ENCODE peak calls at places on chromosomes 1 and 21, in seven cellular contexts. B is DND-41, V is AG10803, O is small intestine, D is SK-N-MC, P is K562, J is NB4. E is an unnamed sample.

GRCh38 chr1:36728846-36729245 is 246.1 kb upstream of the CSF3R start:
- DNase-seq in O (no peak), V (no peak), B (no peak), D (no peak), J (no peak), P (no peak), E (no peak)

GRCh38 chr1:25519624-25520023 is 23.8 kb upstream of the LDLRAP1 start:
- DNase-seq in V (peak), P (no peak), B (no peak), D (no peak), J (peak), O (no peak), E (no peak)

GRCh38 chr21:35145626-35146236 is 96.6 kb upstream of the RUNX1 start:
- DNase-seq in D (no peak), B (no peak), J (no peak), V (no peak), O (no peak), P (no peak), E (no peak)

GRCh38 chr1:157153743-157154142 is 15.5 kb upstream of the ETV3 start:
- DNase-seq in D (no peak), B (no peak), J (no peak), V (no peak), P (no peak), O (peak), E (no peak)

GRCh38 chr1:172637522-172637921 is 21.4 kb upstream of the FASLG start:
- DNase-seq in B (no peak), V (peak), O (no peak), P (peak), J (peak), D (no peak), E (no peak)

GRCh38 chr1:196377811-196378210 is 230.4 kb downstream of the KCNT2 start:
- DNase-seq in V (no peak), J (no peak), P (no peak), O (no peak), D (no peak), B (no peak), E (no peak)

GRCh38 chr1:155051777-155052398 is 772 bp downstream of the ADAM15 start:
- DNase-seq in P (peak), D (no peak), B (no peak), J (peak), O (peak), V (peak), E (no peak)

GRCh38 chr1:6494627-6495026 is 3.2 kb upstream of the PLEKHG5 start:
- DNase-seq in J (no peak), P (no peak), B (no peak), O (no peak), V (no peak), D (no peak), E (no peak)

GRCh38 chr1:185939142-185939541 is 205.0 kb downstream of the HMCN1 start:
- DNase-seq in B (no peak), O (no peak), V (no peak), J (no peak), D (peak), P (no peak), E (no peak)

GRCh38 chr1:222970711-222971110 is 155.9 kb downstream of the DISP1 start:
- DNase-seq in P (no peak), D (no peak), O (no peak), B (no peak), V (no peak), J (no peak), E (no peak)

GRCh38 chr1:15559189-15559815 is 25.5 kb downstream of the AGMAT start:
- DNase-seq in J (no peak), V (no peak), O (peak), P (no peak), D (no peak), B (no peak), E (no peak)

GRCh38 chr1:30028283-30028682 is 695.1 kb downstream of the MATN1 start:
- DNase-seq in D (no peak), V (no peak), O (no peak), P (no peak), B (no peak), J (no peak), E (no peak)

GRCh38 chr1:108199781-108200626 is at the start of gene SLC25A24:
- DNase-seq in V (peak), O (peak), D (no peak), B (peak), P (peak), J (peak), E (peak)

GRCh38 chr1:226975259-226975908 is 35.3 kb downstream of the COQ8A start:
- DNase-seq in D (no peak), O (no peak), J (no peak), B (no peak), V (no peak), P (no peak), E (no peak)

GRCh38 chr1:184753608-184754478 is 815 bp downstream of the EDEM3 start:
- DNase-seq in B (peak), D (no peak), V (peak), O (peak), J (peak), P (peak), E (peak)

GRCh38 chr1:28913786-28914227 is 562 bp upstream of the EPB41 start:
- DNase-seq in O (no peak), J (no peak), V (no peak), D (no peak), P (no peak), B (no peak), E (no peak)

GRCh38 chr1:28915036-28915895 is 897 bp downstream of the EPB41 start:
- DNase-seq in J (peak), D (no peak), B (peak), V (no peak), P (no peak), O (peak), E (peak)

GRCh38 chr1:28917757-28918118 is 3.4 kb downstream of the EPB41 start:
- DNase-seq in B (no peak), O (no peak), P (no peak), J (no peak), D (no peak), V (no peak), E (no peak)

GRCh38 chr1:28910379-28911125 is 3.8 kb upstream of the EPB41 start:
- DNase-seq in V (no peak), B (no peak), P (no peak), D (no peak), J (no peak), O (no peak), E (no peak)

GRCh38 chr1:28914228-28915035 is at the start of gene EPB41:
- DNase-seq in V (peak), B (peak), P (peak), O (peak), J (peak), D (peak), E (peak)
- H3K4me3 ChIP-seq in V (peak), B (peak), P (peak), O (peak), J (peak), D (peak), E (peak)

DNA sequence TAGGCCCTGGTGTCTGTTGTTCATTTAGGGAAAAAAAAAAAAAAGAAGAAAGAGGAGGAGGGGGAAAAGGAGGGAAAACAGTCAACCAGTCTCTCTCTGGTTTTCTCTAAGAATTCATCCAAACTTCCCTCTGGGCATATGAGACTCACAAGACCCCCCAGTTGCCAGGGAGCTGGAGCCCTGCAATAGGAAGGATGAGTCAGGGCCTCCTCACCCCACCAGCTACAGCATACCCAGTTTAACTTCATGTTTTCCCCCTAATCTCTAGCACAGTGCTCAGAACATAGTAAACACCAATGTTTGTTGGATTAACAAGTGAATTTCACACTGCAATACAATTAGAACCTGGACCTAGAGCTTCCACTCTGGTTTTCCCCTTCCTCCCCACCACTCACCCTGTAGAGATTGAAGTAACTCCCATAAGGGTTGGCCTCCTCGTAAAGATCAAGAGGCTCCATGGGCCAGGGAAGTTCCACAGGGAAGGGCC is 7.8 kb downstream of the F11R start:
- DNase-seq in D (no peak), V (no peak), B (no peak), J (peak), O (no peak), P (no peak), E (no peak)
- H3K4me3 ChIP-seq in D (peak), V (no peak), B (no peak), J (peak), O (no peak), P (peak), E (peak)

DNA sequence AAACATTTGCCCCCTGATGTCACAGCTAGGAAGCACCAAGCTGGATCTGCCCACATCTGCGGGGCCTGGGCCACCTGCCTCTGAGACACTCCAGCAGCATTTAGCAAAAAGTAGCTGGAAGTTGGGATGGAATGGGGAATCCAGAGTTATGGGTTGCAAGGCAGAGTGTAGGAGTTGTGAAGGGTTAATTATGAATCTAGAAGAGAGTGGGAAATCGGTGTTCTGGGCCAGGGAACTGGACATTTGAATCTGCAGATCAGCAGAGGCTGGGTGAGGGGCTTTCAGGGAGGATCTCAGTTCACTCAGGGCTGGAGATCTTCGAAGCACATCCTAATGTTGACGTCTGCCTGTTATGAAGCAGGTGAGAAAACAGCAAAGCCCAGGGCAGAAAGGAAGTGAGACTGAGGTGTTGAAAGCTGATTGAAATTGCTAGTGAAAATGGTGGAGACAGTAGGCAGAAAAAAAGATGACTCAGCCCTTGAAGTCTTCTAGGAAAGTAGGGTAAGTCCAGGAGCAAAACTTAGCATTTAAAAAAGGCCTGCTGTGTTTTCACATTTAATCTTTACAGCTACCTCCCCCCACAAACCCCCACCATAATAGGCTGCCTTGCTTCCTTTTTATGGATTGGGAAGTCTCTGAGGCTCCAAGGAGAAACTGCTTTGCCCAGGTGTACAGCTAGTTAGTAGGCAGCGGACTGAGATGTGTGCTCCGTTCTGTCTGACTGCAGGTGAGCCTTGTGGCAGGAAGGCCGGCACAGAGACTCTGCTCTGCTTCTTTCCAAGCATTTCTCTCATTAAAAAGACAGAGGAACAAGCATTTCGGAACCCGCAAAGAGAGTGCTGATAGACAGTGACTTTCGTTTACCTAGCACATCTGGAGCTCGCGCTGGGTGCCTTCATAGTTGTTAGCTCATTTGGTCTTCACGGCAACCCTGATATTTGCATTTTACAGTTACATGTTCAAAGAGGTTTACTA is 7.2 kb downstream of the VANGL1 start:
- DNase-seq in D (no peak), J (no peak), B (no peak), O (no peak), V (no peak), P (peak), E (peak)
- H3K4me3 ChIP-seq in D (peak), J (no peak), B (no peak), O (no peak), V (no peak), P (no peak), E (no peak)

GRCh38 chr1:33655496-33655895 is 183.1 kb downstream of the ZSCAN20 start:
- DNase-seq in D (no peak), J (no peak), V (no peak), O (no peak), P (no peak), B (no peak), E (no peak)

GRCh38 chr1:33653226-33653625 is 180.8 kb downstream of the ZSCAN20 start:
- DNase-seq in B (no peak), J (no peak), V (no peak), O (no peak), P (no peak), D (no peak), E (no peak)

GRCh38 chr1:33654267-33654832 is 181.9 kb downstream of the ZSCAN20 start:
- DNase-seq in P (no peak), D (no peak), B (no peak), J (peak), V (peak), O (peak), E (peak)

GRCh38 chr1:33649759-33650158 is 177.3 kb downstream of the ZSCAN20 start:
- DNase-seq in O (no peak), J (no peak), D (no peak), B (no peak), P (no peak), V (no peak), E (no peak)

GRCh38 chr1:33650708-33651107 is 178.3 kb downstream of the ZSCAN20 start:
- DNase-seq in V (no peak), P (no peak), D (no peak), O (no peak), B (no peak), J (no peak), E (no peak)
- H3K4me3 ChIP-seq in V (no peak), P (no peak), D (no peak), O (no peak), B (no peak), J (no peak), E (no peak)

GRCh38 chr1:10494754-10495474 is 20.2 kb downstream of the PEX14 start:
- DNase-seq in O (peak), P (peak), B (peak), V (peak), D (no peak), J (peak), E (peak)
- H3K4me3 ChIP-seq in O (no peak), P (no peak), B (peak), V (peak), D (peak), J (no peak), E (peak)

GRCh38 chr1:34868230-34869049 is 8.9 kb upstream of the SMIM12 start:
- DNase-seq in D (no peak), V (no peak), O (no peak), J (no peak), B (no peak), P (no peak), E (no peak)

GRCh38 chr1:34867421-34867820 is 7.9 kb upstream of the SMIM12 start:
- DNase-seq in P (no peak), O (no peak), J (no peak), B (no peak), V (no peak), D (no peak), E (no peak)

GRCh38 chr1:34865573-34865972 is 6.0 kb upstream of the SMIM12 start:
- DNase-seq in B (no peak), D (no peak), O (no peak), P (no peak), J (no peak), V (no peak), E (no peak)

GRCh38 chr1:34865981-34866761 is 6.6 kb upstream of the SMIM12 start:
- DNase-seq in V (peak), O (peak), B (peak), J (peak), D (no peak), P (peak), E (peak)

DNA sequence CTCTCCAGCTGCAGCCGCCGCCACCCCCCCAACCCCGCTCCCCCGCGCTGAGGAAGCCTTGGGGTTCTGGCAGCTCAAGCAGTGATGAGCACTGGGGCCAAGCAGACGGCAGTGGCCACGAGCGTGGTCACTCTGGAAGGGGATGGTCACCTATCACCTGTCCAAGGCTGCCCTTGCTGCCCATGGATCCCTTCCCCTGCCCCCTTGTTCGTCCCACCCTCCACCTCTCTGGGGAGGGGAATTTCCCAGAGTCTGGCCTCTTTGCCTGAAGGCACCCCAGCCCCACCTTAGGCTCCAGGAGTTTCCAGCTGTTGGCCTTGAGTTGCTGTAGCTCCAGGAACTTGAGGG is 7.2 kb upstream of the SMIM12 start:
- DNase-seq in B (no peak), V (no peak), O (no peak), P (no peak), D (no peak), J (no peak), E (no peak)
- H3K4me3 ChIP-seq in B (peak), V (peak), O (no peak), P (peak), D (peak), J (no peak), E (peak)

GRCh38 chr21:41368361-41369104 is 6.7 kb downstream of the MX2 start:
- DNase-seq in O (no peak), V (no peak), D (no peak), B (no peak), P (no peak), J (no peak), E (peak)

GRCh38 chr21:41370840-41371697 is 9.2 kb downstream of the MX2 start:
- DNase-seq in O (no peak), J (peak), B (no peak), V (peak), D (no peak), P (no peak), E (no peak)

GRCh38 chr21:41369915-41370839 is 8.3 kb downstream of the MX2 start:
- DNase-seq in D (no peak), O (peak), J (peak), P (no peak), V (no peak), B (peak), E (peak)

GRCh38 chr21:41367598-41368360 is 6.0 kb downstream of the MX2 start:
- DNase-seq in V (no peak), B (no peak), O (no peak), P (no peak), J (peak), D (no peak), E (peak)

DNA sequence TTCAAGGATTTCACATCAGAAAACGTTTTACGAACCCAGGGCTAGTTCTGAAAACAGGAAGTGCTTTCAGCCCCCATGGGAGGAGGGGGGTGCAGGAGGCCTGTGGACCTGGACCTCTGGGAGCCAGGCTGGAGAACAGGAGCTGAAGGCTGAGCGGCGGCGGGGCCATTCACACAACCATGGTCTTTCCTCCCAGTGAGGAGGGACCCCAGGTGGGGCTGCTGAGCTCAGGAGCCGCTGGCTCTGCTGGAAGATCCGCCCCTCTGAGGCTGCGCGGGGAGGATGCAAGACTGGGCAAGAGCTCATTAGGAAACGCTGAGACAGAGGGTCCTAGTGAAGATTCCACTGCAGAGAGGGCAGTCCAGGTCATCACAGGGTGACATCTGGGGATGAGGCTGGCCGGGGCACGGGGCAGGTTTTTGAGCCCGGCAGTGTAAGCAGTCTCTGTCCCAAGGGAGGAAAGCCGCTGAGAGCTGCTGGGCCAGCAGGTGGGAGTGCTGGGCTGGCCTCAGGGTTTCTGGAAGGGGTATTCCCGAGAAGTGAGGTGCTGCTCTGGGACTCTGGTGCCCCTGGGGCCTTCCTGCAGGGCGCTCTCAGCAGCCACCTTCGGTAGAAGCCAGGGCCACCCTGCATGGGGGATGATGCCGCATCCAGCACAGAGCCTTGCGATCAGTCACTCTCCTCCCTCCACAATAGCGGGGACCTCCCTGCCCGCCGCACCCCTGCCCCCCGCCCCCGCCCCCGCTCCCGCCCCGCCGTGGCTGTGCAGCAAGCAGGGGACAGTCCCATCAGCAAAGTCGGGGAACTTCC is 7.5 kb downstream of the MX2 start:
- DNase-seq in J (peak), V (peak), O (no peak), P (no peak), D (no peak), B (peak), E (peak)
- H3K4me3 ChIP-seq in J (peak), V (peak), O (no peak), P (no peak), D (no peak), B (peak), E (peak)

GRCh38 chr1:208917281-208917680 is 666.2 kb upstream of the CAMK1G start:
- DNase-seq in P (no peak), J (no peak), O (no peak), B (no peak), V (no peak), D (no peak), E (no peak)
- H3K4me3 ChIP-seq in P (no peak), J (no peak), O (no peak), B (no peak), V (no peak), D (no peak), E (no peak)

DNA sequence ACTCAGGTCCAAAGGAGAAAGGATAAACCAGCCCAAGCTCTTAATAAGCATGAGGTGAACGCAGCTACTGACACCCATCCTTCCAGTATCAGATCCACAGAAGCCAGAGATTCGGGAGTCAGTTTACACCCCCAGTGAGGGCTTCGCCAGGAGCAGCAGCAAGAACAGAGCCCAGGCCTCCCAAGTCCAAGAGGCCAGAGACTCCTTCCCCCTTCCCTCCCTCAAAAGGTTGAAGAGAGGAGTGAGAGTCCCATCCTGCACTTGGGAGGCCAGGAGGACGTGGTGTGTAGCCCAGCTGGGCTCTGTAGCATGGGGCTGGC is 72.8 kb downstream of the MRPL37 start:
- DNase-seq in D (no peak), J (no peak), P (peak), B (no peak), V (no peak), O (no peak), E (no peak)
- H3K4me3 ChIP-seq in D (no peak), J (no peak), P (no peak), B (no peak), V (no peak), O (no peak), E (no peak)

E was measured in GM12865.